ENCODE peak calls at places on chromosome 10, in seven cellular contexts. One of them, this sample, is unnamed.
A peak's percentile ranks its signal among the peaks of the same experiment; 100 is the strongest.

GRCh38 chr10:121854809-121855445 is 72.9 kb downstream of the ATE1 start:
- DNase-seq in NCI-H1694 treated with DMSO at 0.1 percent for 48 hours: no peak
- DNase-seq in brain microvascular endothelial cell: no peak
- DNase-seq in DMS153: no peak
- DNase-seq in naive thymus-derived CD8-positive, alpha-beta T cell: no peak
- DNase-seq in mesendoderm: peak; percentile 7
- DNase-seq in thoracic aorta: no peak
- DNase-seq in this sample: no peak

GRCh38 chr10:58240531-58240930 is 27.2 kb downstream of the IPMK start:
- DNase-seq in NCI-H1694 treated with DMSO at 0.1 percent for 48 hours: no peak
- DNase-seq in brain microvascular endothelial cell: no peak
- DNase-seq in DMS153: no peak
- DNase-seq in naive thymus-derived CD8-positive, alpha-beta T cell: no peak
- DNase-seq in mesendoderm: no peak
- DNase-seq in thoracic aorta: no peak
- DNase-seq in this sample: no peak

GRCh38 chr10:124174673-124175645 is 81.6 kb upstream of the CHST15 start:
- DNase-seq in NCI-H1694 treated with DMSO at 0.1 percent for 48 hours: no peak
- DNase-seq in brain microvascular endothelial cell: no peak
- DNase-seq in DMS153: no peak
- DNase-seq in naive thymus-derived CD8-positive, alpha-beta T cell: peak; percentile 41
- DNase-seq in mesendoderm: no peak
- DNase-seq in thoracic aorta: no peak
- DNase-seq in this sample: no peak

GRCh38 chr10:11197266-11197712 is 179.6 kb downstream of the CELF2 start:
- DNase-seq in NCI-H1694 treated with DMSO at 0.1 percent for 48 hours: no peak
- DNase-seq in brain microvascular endothelial cell: no peak
- DNase-seq in DMS153: peak; percentile 6
- DNase-seq in naive thymus-derived CD8-positive, alpha-beta T cell: no peak
- DNase-seq in mesendoderm: no peak
- DNase-seq in thoracic aorta: no peak
- DNase-seq in this sample: no peak

GRCh38 chr10:110170142-110170887 is 37.1 kb upstream of the MXI1 start:
- DNase-seq in NCI-H1694 treated with DMSO at 0.1 percent for 48 hours: no peak
- DNase-seq in brain microvascular endothelial cell: no peak
- DNase-seq in DMS153: no peak
- DNase-seq in naive thymus-derived CD8-positive, alpha-beta T cell: no peak
- DNase-seq in mesendoderm: peak; percentile 58
- DNase-seq in thoracic aorta: no peak
- DNase-seq in this sample: no peak

GRCh38 chr10:20115929-20116328 is 299.7 kb downstream of the PLXDC2 start:
- DNase-seq in NCI-H1694 treated with DMSO at 0.1 percent for 48 hours: no peak
- DNase-seq in brain microvascular endothelial cell: no peak
- DNase-seq in DMS153: no peak
- DNase-seq in naive thymus-derived CD8-positive, alpha-beta T cell: no peak
- DNase-seq in mesendoderm: no peak
- DNase-seq in thoracic aorta: no peak
- DNase-seq in this sample: no peak

GRCh38 chr10:113228570-113228969 is 278.5 kb downstream of the TCF7L2 start:
- DNase-seq in NCI-H1694 treated with DMSO at 0.1 percent for 48 hours: no peak
- DNase-seq in brain microvascular endothelial cell: peak; percentile 70
- DNase-seq in DMS153: no peak
- DNase-seq in naive thymus-derived CD8-positive, alpha-beta T cell: no peak
- DNase-seq in mesendoderm: no peak
- DNase-seq in thoracic aorta: no peak
- DNase-seq in this sample: no peak

GRCh38 chr10:61987951-61988379 is 86.5 kb downstream of the ARID5B start:
- DNase-seq in NCI-H1694 treated with DMSO at 0.1 percent for 48 hours: no peak
- DNase-seq in brain microvascular endothelial cell: no peak
- DNase-seq in DMS153: no peak
- DNase-seq in naive thymus-derived CD8-positive, alpha-beta T cell: no peak
- DNase-seq in mesendoderm: no peak
- DNase-seq in thoracic aorta: no peak
- DNase-seq in this sample: no peak

GRCh38 chr10:77710759-77711682 is 73.4 kb upstream of the KCNMA1 start:
- DNase-seq in NCI-H1694 treated with DMSO at 0.1 percent for 48 hours: peak; percentile 18
- DNase-seq in brain microvascular endothelial cell: peak; percentile 57
- DNase-seq in DMS153: peak; percentile 24
- DNase-seq in naive thymus-derived CD8-positive, alpha-beta T cell: peak; percentile 70
- DNase-seq in mesendoderm: peak; percentile 74
- DNase-seq in thoracic aorta: no peak
- DNase-seq in this sample: peak; percentile 58

GRCh38 chr10:131569851-131570715 is 258.6 kb upstream of the TCERG1L start:
- DNase-seq in NCI-H1694 treated with DMSO at 0.1 percent for 48 hours: no peak
- DNase-seq in brain microvascular endothelial cell: no peak
- DNase-seq in DMS153: no peak
- DNase-seq in naive thymus-derived CD8-positive, alpha-beta T cell: no peak
- DNase-seq in mesendoderm: peak; percentile 57
- DNase-seq in thoracic aorta: no peak
- DNase-seq in this sample: no peak

GRCh38 chr10:125152646-125153368 is 7.6 kb downstream of the CTBP2 start:
- DNase-seq in NCI-H1694 treated with DMSO at 0.1 percent for 48 hours: no peak
- DNase-seq in brain microvascular endothelial cell: no peak
- DNase-seq in DMS153: no peak
- DNase-seq in naive thymus-derived CD8-positive, alpha-beta T cell: no peak
- DNase-seq in mesendoderm: peak; percentile 62
- DNase-seq in thoracic aorta: no peak
- DNase-seq in this sample: peak; percentile 11

GRCh38 chr10:5945561-5946418 is 31.6 kb downstream of the IL15RA start:
- DNase-seq in NCI-H1694 treated with DMSO at 0.1 percent for 48 hours: no peak
- DNase-seq in brain microvascular endothelial cell: peak; percentile 37
- DNase-seq in DMS153: no peak
- DNase-seq in naive thymus-derived CD8-positive, alpha-beta T cell: no peak
- DNase-seq in mesendoderm: peak; percentile 66
- DNase-seq in thoracic aorta: no peak
- DNase-seq in this sample: no peak

GRCh38 chr10:44006826-44007225 is 358.1 kb upstream of the ZNF32 start:
- DNase-seq in NCI-H1694 treated with DMSO at 0.1 percent for 48 hours: no peak
- DNase-seq in brain microvascular endothelial cell: no peak
- DNase-seq in DMS153: no peak
- DNase-seq in naive thymus-derived CD8-positive, alpha-beta T cell: no peak
- DNase-seq in mesendoderm: no peak
- DNase-seq in thoracic aorta: no peak
- DNase-seq in this sample: no peak

GRCh38 chr10:126570631-126571170 is 99.8 kb downstream of the C10orf90 start:
- DNase-seq in NCI-H1694 treated with DMSO at 0.1 percent for 48 hours: no peak
- DNase-seq in brain microvascular endothelial cell: peak; percentile 44
- DNase-seq in DMS153: no peak
- DNase-seq in naive thymus-derived CD8-positive, alpha-beta T cell: no peak
- DNase-seq in mesendoderm: no peak
- DNase-seq in thoracic aorta: no peak
- DNase-seq in this sample: no peak

GRCh38 chr10:118911361-118911760 is 118.2 kb upstream of the NANOS1 start:
- DNase-seq in NCI-H1694 treated with DMSO at 0.1 percent for 48 hours: no peak
- DNase-seq in brain microvascular endothelial cell: peak; percentile 82
- DNase-seq in DMS153: no peak
- DNase-seq in naive thymus-derived CD8-positive, alpha-beta T cell: no peak
- DNase-seq in mesendoderm: peak; percentile 74
- DNase-seq in thoracic aorta: no peak
- DNase-seq in this sample: no peak

GRCh38 chr10:132632091-132632561 is 94.5 kb downstream of the INPP5A start:
- DNase-seq in NCI-H1694 treated with DMSO at 0.1 percent for 48 hours: no peak
- DNase-seq in brain microvascular endothelial cell: no peak
- DNase-seq in DMS153: no peak
- DNase-seq in naive thymus-derived CD8-positive, alpha-beta T cell: no peak
- DNase-seq in mesendoderm: no peak
- DNase-seq in thoracic aorta: no peak
- DNase-seq in this sample: no peak

GRCh38 chr10:78028438-78029293 is 649 bp downstream of the POLR3A start:
- DNase-seq in NCI-H1694 treated with DMSO at 0.1 percent for 48 hours: no peak
- DNase-seq in brain microvascular endothelial cell: peak; percentile 29
- DNase-seq in DMS153: no peak
- DNase-seq in naive thymus-derived CD8-positive, alpha-beta T cell: no peak
- DNase-seq in mesendoderm: no peak
- DNase-seq in thoracic aorta: no peak
- DNase-seq in this sample: no peak

GRCh38 chr10:104802941-104803340 is 161.9 kb downstream of the SORCS3 start:
- DNase-seq in NCI-H1694 treated with DMSO at 0.1 percent for 48 hours: no peak
- DNase-seq in brain microvascular endothelial cell: no peak
- DNase-seq in DMS153: no peak
- DNase-seq in naive thymus-derived CD8-positive, alpha-beta T cell: no peak
- DNase-seq in mesendoderm: no peak
- DNase-seq in thoracic aorta: no peak
- DNase-seq in this sample: no peak

GRCh38 chr10:126199221-126199998 is 188.9 kb downstream of the ADAM12 start:
- DNase-seq in NCI-H1694 treated with DMSO at 0.1 percent for 48 hours: no peak
- DNase-seq in brain microvascular endothelial cell: peak; percentile 100
- DNase-seq in DMS153: no peak
- DNase-seq in naive thymus-derived CD8-positive, alpha-beta T cell: no peak
- DNase-seq in mesendoderm: no peak
- DNase-seq in thoracic aorta: no peak
- DNase-seq in this sample: no peak

GRCh38 chr10:17232276-17232987 is 4.4 kb downstream of the VIM start:
- DNase-seq in NCI-H1694 treated with DMSO at 0.1 percent for 48 hours: no peak
- DNase-seq in brain microvascular endothelial cell: no peak
- DNase-seq in DMS153: no peak
- DNase-seq in naive thymus-derived CD8-positive, alpha-beta T cell: no peak
- DNase-seq in mesendoderm: no peak
- DNase-seq in thoracic aorta: no peak
- DNase-seq in this sample: no peak

GRCh38 chr10:20944789-20945502 is 47.8 kb upstream of the NEBL start:
- DNase-seq in NCI-H1694 treated with DMSO at 0.1 percent for 48 hours: no peak
- DNase-seq in brain microvascular endothelial cell: no peak
- DNase-seq in DMS153: no peak
- DNase-seq in naive thymus-derived CD8-positive, alpha-beta T cell: no peak
- DNase-seq in mesendoderm: no peak
- DNase-seq in thoracic aorta: no peak
- DNase-seq in this sample: no peak

GRCh38 chr10:48477181-48477580 is 127.7 kb downstream of the ARHGAP22 start:
- DNase-seq in NCI-H1694 treated with DMSO at 0.1 percent for 48 hours: no peak
- DNase-seq in brain microvascular endothelial cell: no peak
- DNase-seq in DMS153: no peak
- DNase-seq in naive thymus-derived CD8-positive, alpha-beta T cell: peak; percentile 14
- DNase-seq in mesendoderm: no peak
- DNase-seq in thoracic aorta: no peak
- DNase-seq in this sample: no peak

GRCh38 chr10:90602815-90603600 is 254.8 kb downstream of the HTR7 start:
- DNase-seq in NCI-H1694 treated with DMSO at 0.1 percent for 48 hours: no peak
- DNase-seq in brain microvascular endothelial cell: peak; percentile 88
- DNase-seq in DMS153: no peak
- DNase-seq in naive thymus-derived CD8-positive, alpha-beta T cell: no peak
- DNase-seq in mesendoderm: peak; percentile 25
- DNase-seq in thoracic aorta: no peak
- DNase-seq in this sample: no peak

GRCh38 chr10:53331460-53331859 is 558.9 kb upstream of the MBL2 start:
- DNase-seq in NCI-H1694 treated with DMSO at 0.1 percent for 48 hours: no peak
- DNase-seq in brain microvascular endothelial cell: no peak
- DNase-seq in DMS153: no peak
- DNase-seq in naive thymus-derived CD8-positive, alpha-beta T cell: no peak
- DNase-seq in mesendoderm: no peak
- DNase-seq in thoracic aorta: no peak
- DNase-seq in this sample: no peak

GRCh38 chr10:21334891-21335696 is 190.4 kb downstream of the SKIDA1 start:
- DNase-seq in NCI-H1694 treated with DMSO at 0.1 percent for 48 hours: no peak
- DNase-seq in brain microvascular endothelial cell: peak; percentile 86
- DNase-seq in DMS153: no peak
- DNase-seq in naive thymus-derived CD8-positive, alpha-beta T cell: no peak
- DNase-seq in mesendoderm: peak; percentile 84
- DNase-seq in thoracic aorta: peak; percentile 24
- DNase-seq in this sample: no peak